ENCODE peak calls at places on chromosomes 3 and 15, in four cellular contexts. One of them, this sample, is unnamed.
A peak's percentile ranks its signal among the peaks of the same experiment; 100 is the strongest.

GRCh38 chr3:194587438-194587931 is 45.7 kb downstream of the TMEM44 start:
- DNase-seq in IMR-90: peak; percentile 70
- DNase-seq in H9: no peak
- DNase-seq in neuronal stem cell: no peak
- DNase-seq in this sample: peak; percentile 33

GRCh38 chr3:52436500-52437106 is 8.3 kb downstream of the SEMA3G start:
- DNase-seq in neuronal stem cell: no peak
- DNase-seq in H9: peak; percentile 28
- DNase-seq in IMR-90: peak; percentile 53
- DNase-seq in this sample: no peak

GRCh38 chr3:55309336-55309735 is 177.8 kb downstream of the WNT5A start:
- DNase-seq in H9: no peak
- DNase-seq in neuronal stem cell: no peak
- DNase-seq in IMR-90: peak; percentile 70
- DNase-seq in this sample: peak; percentile 21

GRCh38 chr3:54783611-54784010 is 144.2 kb downstream of the LRTM1 start:
- DNase-seq in IMR-90: no peak
- DNase-seq in H9: no peak
- DNase-seq in neuronal stem cell: no peak
- DNase-seq in this sample: no peak

GRCh38 chr3:157282261-157283191 is 122.6 kb upstream of the CCNL1 start:
- DNase-seq in neuronal stem cell: no peak
- DNase-seq in H9: no peak
- DNase-seq in IMR-90: peak; percentile 93
- DNase-seq in this sample: peak; percentile 4

GRCh38 chr15:43370310-43370974 is 401 bp downstream of the ZSCAN29 start:
- DNase-seq in IMR-90: peak; percentile 47
- DNase-seq in neuronal stem cell: peak; percentile 37
- DNase-seq in H9: peak; percentile 44
- DNase-seq in this sample: no peak

GRCh38 chr15:76669521-76669920 is 235.6 kb downstream of the SCAPER start:
- DNase-seq in IMR-90: no peak
- DNase-seq in H9: no peak
- DNase-seq in neuronal stem cell: no peak
- DNase-seq in this sample: no peak

GRCh38 chr15:43792761-43793493 is 807 bp downstream of the SERF2 start:
- DNase-seq in H9: no peak
- DNase-seq in neuronal stem cell: peak; percentile 12
- DNase-seq in IMR-90: peak; percentile 34
- DNase-seq in this sample: peak; percentile 43

GRCh38 chr3:86938706-86939105 is 52.2 kb downstream of the VGLL3 start:
- DNase-seq in IMR-90: peak; percentile 87
- DNase-seq in neuronal stem cell: no peak
- DNase-seq in H9: no peak
- DNase-seq in this sample: no peak

GRCh38 chr3:187276397-187277128 is 15.0 kb downstream of the MASP1 start:
- DNase-seq in H9: no peak
- DNase-seq in IMR-90: no peak
- DNase-seq in neuronal stem cell: no peak
- DNase-seq in this sample: no peak

GRCh38 chr3:187277129-187277462 is 14.4 kb downstream of the MASP1 start:
- DNase-seq in IMR-90: no peak
- DNase-seq in H9: no peak
- DNase-seq in neuronal stem cell: no peak
- DNase-seq in this sample: no peak

GRCh38 chr3:187271582-187271981 is 20.0 kb downstream of the MASP1 start:
- DNase-seq in IMR-90: no peak
- DNase-seq in neuronal stem cell: no peak
- DNase-seq in H9: no peak
- DNase-seq in this sample: no peak

GRCh38 chr3:187274315-187274976 is 17.1 kb downstream of the MASP1 start:
- DNase-seq in neuronal stem cell: no peak
- DNase-seq in H9: no peak
- DNase-seq in IMR-90: no peak
- DNase-seq in this sample: no peak

DNA sequence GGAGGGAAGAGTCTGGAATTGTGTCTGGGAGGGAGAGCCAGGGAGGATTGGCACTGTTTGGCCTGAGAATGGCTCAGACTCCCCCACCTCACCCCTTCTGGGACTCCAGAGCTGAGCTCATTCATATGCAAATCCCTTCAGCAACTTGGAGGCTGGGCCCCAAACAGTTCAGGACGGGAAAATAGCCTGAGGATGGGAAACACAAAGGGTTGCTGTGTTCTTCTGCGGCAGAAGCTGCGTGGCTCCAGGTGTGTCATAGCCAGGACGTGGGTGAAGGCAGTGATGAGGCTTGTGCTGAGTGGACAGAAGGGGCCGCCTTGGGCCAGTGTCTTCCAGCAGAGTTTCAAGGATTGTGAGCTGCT is 16.6 kb downstream of the MASP1 start:
- DNase-seq in neuronal stem cell: peak; percentile 56
- DNase-seq in IMR-90: no peak
- DNase-seq in H9: peak; percentile 86
- DNase-seq in this sample: no peak
- H2BK120ac ChIP-seq in neuronal stem cell: no peak overlapping the region
- H2BK120ac ChIP-seq in IMR-90: peak overlapping the region; percentile 62
- H2BK120ac ChIP-seq in H9: no peak overlapping the region
- H2BK120ac ChIP-seq in this sample: no peak overlapping the region

GRCh38 chr3:50571486-50571885 is 2.2 kb downstream of the HEMK1 start:
- DNase-seq in neuronal stem cell: no peak
- DNase-seq in H9: no peak
- DNase-seq in IMR-90: no peak
- DNase-seq in this sample: no peak

GRCh38 chr3:50570508-50571279 is 1.4 kb downstream of the HEMK1 start:
- DNase-seq in IMR-90: no peak
- DNase-seq in neuronal stem cell: no peak
- DNase-seq in H9: no peak
- DNase-seq in this sample: no peak

GRCh38 chr3:50572801-50573371 is 3.6 kb downstream of the HEMK1 start:
- DNase-seq in IMR-90: no peak
- DNase-seq in H9: no peak
- DNase-seq in neuronal stem cell: no peak
- DNase-seq in this sample: no peak

GRCh38 chr3:50573566-50574279 is 4.4 kb downstream of the HEMK1 start:
- DNase-seq in H9: no peak
- DNase-seq in IMR-90: no peak
- DNase-seq in neuronal stem cell: no peak
- DNase-seq in this sample: peak; percentile 89

DNA sequence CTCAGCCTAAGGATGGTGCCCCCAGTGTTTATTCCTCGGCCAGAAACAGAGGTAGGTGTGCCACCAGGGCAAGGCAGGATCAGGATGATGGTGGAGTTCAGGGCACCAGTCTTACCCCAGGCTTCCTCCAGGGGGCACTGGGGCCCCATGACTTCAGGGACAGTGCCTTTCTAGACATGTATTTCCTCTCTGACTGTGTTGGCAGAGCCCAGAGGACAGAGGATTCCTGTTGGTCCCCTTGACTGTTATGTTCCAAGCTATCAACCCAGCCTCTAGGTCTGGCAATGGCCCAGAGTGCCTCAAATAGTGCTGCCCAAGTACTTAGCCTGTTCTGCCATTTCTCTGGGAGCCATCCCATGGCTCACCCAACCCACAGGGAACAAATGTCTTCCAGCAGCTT is 2.8 kb downstream of the HEMK1 start:
- DNase-seq in H9: peak; percentile 75
- DNase-seq in IMR-90: peak; percentile 59
- DNase-seq in neuronal stem cell: peak; percentile 43
- DNase-seq in this sample: peak; percentile 75
- H3K4me2 ChIP-seq in H9: no peak overlapping the region
- H3K4me2 ChIP-seq in IMR-90: no peak overlapping the region
- H3K4me2 ChIP-seq in neuronal stem cell: no peak overlapping the region
- H3K4me2 ChIP-seq in this sample: no peak overlapping the region

DNA sequence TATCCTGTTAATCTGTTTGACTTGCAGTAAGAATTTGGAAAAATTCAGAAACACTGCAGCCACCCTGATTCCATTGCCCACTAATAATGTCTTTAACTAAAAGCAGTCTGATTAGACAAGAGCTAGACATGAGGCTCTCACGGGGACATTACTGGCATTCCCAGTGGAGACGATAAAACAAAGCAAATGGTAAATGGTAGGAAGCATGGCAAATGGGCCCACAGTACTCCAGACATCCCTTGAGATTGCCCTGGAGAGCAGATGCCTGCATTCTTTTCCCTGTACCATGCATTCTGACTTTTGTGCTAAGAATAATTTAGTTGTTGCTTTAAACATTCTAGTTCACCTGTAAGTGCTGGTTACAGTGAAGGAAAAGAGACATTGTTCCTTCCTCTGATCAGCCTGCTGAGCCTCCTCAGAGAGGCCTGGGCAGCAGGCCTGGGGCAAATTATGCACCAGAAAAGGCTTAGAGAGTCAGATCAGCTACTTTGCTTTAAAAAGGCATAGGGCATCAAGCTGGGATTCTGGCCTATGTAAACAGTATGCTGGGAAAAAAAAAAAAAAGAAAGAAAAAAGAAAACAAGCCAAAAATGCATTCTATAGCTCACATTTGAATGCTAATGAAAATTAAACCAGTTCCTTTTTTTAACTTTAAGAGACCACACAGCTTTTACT is 204.6 kb downstream of the GABRG3 start:
- DNase-seq in H9: peak; percentile 56
- DNase-seq in neuronal stem cell: no peak
- DNase-seq in IMR-90: no peak
- DNase-seq in this sample: no peak
- H2BK120ac ChIP-seq in H9: no peak overlapping the region
- H2BK120ac ChIP-seq in neuronal stem cell: no peak overlapping the region
- H2BK120ac ChIP-seq in IMR-90: no peak overlapping the region
- H2BK120ac ChIP-seq in this sample: no peak overlapping the region

DNA sequence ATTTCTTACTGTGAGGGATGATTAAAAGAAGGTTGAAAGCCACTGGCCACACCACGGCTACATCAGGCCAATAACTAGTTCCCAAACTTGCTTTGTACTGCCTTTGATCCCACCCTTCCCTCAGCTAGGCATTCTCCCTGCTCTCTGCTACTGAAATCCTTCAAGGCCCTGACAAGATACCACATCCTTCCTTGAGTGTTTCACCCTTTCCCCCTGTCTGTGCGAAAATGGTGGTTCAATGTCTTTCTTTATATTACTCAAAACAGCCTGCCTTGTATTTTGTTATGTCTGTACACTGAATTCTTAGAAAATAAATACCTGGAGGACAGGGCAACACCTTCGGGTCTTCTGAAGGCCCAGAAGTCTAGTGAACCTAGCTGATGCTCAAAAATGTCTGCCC is 932 bp upstream of the VPS8 start:
- DNase-seq in neuronal stem cell: no peak
- DNase-seq in IMR-90: no peak
- DNase-seq in H9: no peak
- DNase-seq in this sample: no peak
- H3K4me2 ChIP-seq in neuronal stem cell: no peak overlapping the region
- H3K4me2 ChIP-seq in IMR-90: no peak overlapping the region
- H3K4me2 ChIP-seq in H9: no peak overlapping the region
- H3K4me2 ChIP-seq in this sample: no peak overlapping the region

GRCh38 chr15:40344631-40345120 is 3.9 kb upstream of the CCDC9B start:
- DNase-seq in neuronal stem cell: no peak
- DNase-seq in IMR-90: peak; percentile 69
- DNase-seq in H9: peak; percentile 77
- DNase-seq in this sample: peak; percentile 57
- H2BK120ac ChIP-seq in neuronal stem cell: no peak overlapping the region
- H2BK120ac ChIP-seq in IMR-90: peak overlapping the region; percentile 94
- H2BK120ac ChIP-seq in H9: no peak overlapping the region
- H2BK120ac ChIP-seq in this sample: no peak overlapping the region

This sample was measured in trophoblast cell.